ENCODE peak calls at places on chromosomes 12 and 14, in seven cellular contexts. A is stimulated activated CD4-positive, alpha-beta T cell treated with anti-CD3 and anti-CD28 coated beads, Interleukin-4, amount 100 ng/mL, for 24 hours; U is T-helper 1 cell; W is tibial artery; Z is CD4-positive, alpha-beta memory T cell; X is DMS 273 treated with DMSO at 0.1 percent for 48 hours; P is sigmoid colon. K is an unnamed sample.

GRCh38 chr12:122421263-122421814 is 1.1 kb downstream of the CLIP1 start:
- DNase-seq in A (peak; percentile 26), U (no peak), W (peak; percentile 59), Z (no peak), X (no peak), P (peak; percentile 85), K (no peak)

GRCh38 chr14:82854131-82854530 is 1320.5 kb upstream of the SEL1L start:
- DNase-seq in A (no peak), U (no peak), W (no peak), Z (no peak), X (no peak), P (no peak), K (no peak)

GRCh38 chr12:121295746-121296617 is 527 bp downstream of the CAMKK2 start:
- DNase-seq in A (peak; percentile 39), U (no peak), W (no peak), Z (peak; percentile 9), X (no peak), P (peak; percentile 73), K (peak; percentile 50)

GRCh38 chr14:93997082-93997481 is at the start of gene CCDC197:
- DNase-seq in A (no peak), U (no peak), W (no peak), Z (no peak), X (no peak), P (no peak), K (no peak)

GRCh38 chr12:107598906-107599305 is 86.7 kb upstream of the PWP1 start:
- DNase-seq in A (no peak), U (no peak), W (no peak), Z (no peak), X (no peak), P (no peak), K (no peak)

GRCh38 chr14:99253890-99254289 is 18.1 kb downstream of the BCL11B start:
- DNase-seq in A (no peak), U (no peak), W (no peak), Z (no peak), X (no peak), P (no peak), K (no peak)

GRCh38 chr12:77751939-77752338 is 78.8 kb upstream of the NAV3 start:
- DNase-seq in A (no peak), U (no peak), W (no peak), Z (no peak), X (no peak), P (no peak), K (no peak)

GRCh38 chr12:91172051-91172450 is 10.6 kb downstream of the DCN start:
- DNase-seq in A (no peak), U (no peak), W (no peak), Z (no peak), X (no peak), P (no peak), K (no peak)

GRCh38 chr12:1820191-1820599 is at the start of gene LRTM2:
- DNase-seq in A (no peak), U (no peak), W (no peak), Z (no peak), X (no peak), P (no peak), K (no peak)

GRCh38 chr14:91284146-91284790 is 39.8 kb upstream of the GPR68 start:
- DNase-seq in A (no peak), U (no peak), W (no peak), Z (no peak), X (no peak), P (no peak), K (no peak)

GRCh38 chr12:130298322-130298721 is 39.4 kb upstream of the PIWIL1 start:
- DNase-seq in A (no peak), U (no peak), W (no peak), Z (no peak), X (no peak), P (no peak), K (no peak)

GRCh38 chr12:12398026-12398859 is 41.4 kb downstream of the BORCS5 start:
- DNase-seq in A (no peak), U (no peak), W (peak; percentile 81), Z (no peak), X (no peak), P (peak; percentile 88), K (no peak)

GRCh38 chr12:112183591-112184021 is 58.2 kb downstream of the TRAFD1 start:
- DNase-seq in A (no peak), U (no peak), W (no peak), Z (no peak), X (no peak), P (no peak), K (peak; percentile 64)

GRCh38 chr14:104973215-104974145 is 4.7 kb downstream of the AHNAK2 start:
- DNase-seq in A (no peak), U (no peak), W (peak; percentile 93), Z (no peak), X (no peak), P (peak; percentile 97), K (peak; percentile 55)

GRCh38 chr12:115013668-115014072 is 329.7 kb upstream of the TBX3 start:
- DNase-seq in A (no peak), U (no peak), W (no peak), Z (no peak), X (no peak), P (no peak), K (no peak)

GRCh38 chr12:2212971-2213869 is 160.4 kb downstream of the CACNA1C start:
- DNase-seq in A (no peak), U (no peak), W (no peak), Z (no peak), X (no peak), P (peak; percentile 71), K (no peak)

GRCh38 chr14:102140027-102140749 is 491 bp downstream of the WDR20 start:
- DNase-seq in A (peak; percentile 38), U (peak; percentile 14), W (peak; percentile 38), Z (peak; percentile 6), X (no peak), P (peak; percentile 68), K (peak; percentile 30)

K was measured in H9.